ENCODE peak calls at places on chromosomes 11 and 22, in six cellular contexts. One of them, this sample, is unnamed.

GRCh38 chr11:358129-358805 is 11.0 kb upstream of the B4GALNT4 start:
- DNase-seq in trophoblast cell: no peak
- DNase-seq in mesenchymal stem cell: no peak
- DNase-seq in neuronal stem cell: no peak
- DNase-seq in H1: no peak
- DNase-seq in IMR-90: no peak
- DNase-seq in this sample: no peak

GRCh38 chr22:39298194-39298987 is 21.0 kb downstream of the RPL3 start:
- DNase-seq in mesenchymal stem cell: no peak
- DNase-seq in neuronal stem cell: no peak
- DNase-seq in trophoblast cell: peak; percentile 69
- DNase-seq in H1: no peak
- DNase-seq in IMR-90: no peak
- DNase-seq in this sample: no peak

GRCh38 chr11:124745835-124746620 is 6.0 kb downstream of the VSIG2 start:
- DNase-seq in mesenchymal stem cell: no peak
- DNase-seq in IMR-90: no peak
- DNase-seq in trophoblast cell: peak; percentile 66
- DNase-seq in neuronal stem cell: no peak
- DNase-seq in H1: no peak
- DNase-seq in this sample: no peak

GRCh38 chr22:30822216-30823014 is 127.7 kb downstream of the OSBP2 start:
- DNase-seq in trophoblast cell: no peak
- DNase-seq in mesenchymal stem cell: no peak
- DNase-seq in neuronal stem cell: no peak
- DNase-seq in IMR-90: no peak
- DNase-seq in H1: no peak
- DNase-seq in this sample: peak; percentile 7

GRCh38 chr11:63892233-63892632 is 24.7 kb downstream of the RCOR2 start:
- DNase-seq in mesenchymal stem cell: peak; percentile 76
- DNase-seq in H1: no peak
- DNase-seq in neuronal stem cell: no peak
- DNase-seq in IMR-90: peak; percentile 57
- DNase-seq in trophoblast cell: peak; percentile 23
- DNase-seq in this sample: no peak

GRCh38 chr11:102831709-102832492 is 11.5 kb downstream of the MMP3 start:
- DNase-seq in IMR-90: no peak
- DNase-seq in H1: no peak
- DNase-seq in trophoblast cell: no peak
- DNase-seq in neuronal stem cell: no peak
- DNase-seq in mesenchymal stem cell: no peak
- DNase-seq in this sample: no peak

GRCh38 chr11:131465746-131466145 is 95.3 kb downstream of the NTM start:
- DNase-seq in trophoblast cell: no peak
- DNase-seq in IMR-90: no peak
- DNase-seq in neuronal stem cell: peak; percentile 44
- DNase-seq in H1: peak; percentile 38
- DNase-seq in mesenchymal stem cell: no peak
- DNase-seq in this sample: peak; percentile 95

GRCh38 chr11:2761131-2762030 is 61.6 kb upstream of the KCNQ1OT1 start:
- DNase-seq in trophoblast cell: no peak
- DNase-seq in IMR-90: no peak
- DNase-seq in H1: no peak
- DNase-seq in mesenchymal stem cell: no peak
- DNase-seq in neuronal stem cell: no peak
- DNase-seq in this sample: no peak

GRCh38 chr11:5367461-5368074 is 16.0 kb upstream of the OR51M1 start:
- DNase-seq in H1: no peak
- DNase-seq in IMR-90: peak; percentile 93
- DNase-seq in neuronal stem cell: no peak
- DNase-seq in mesenchymal stem cell: peak; percentile 29
- DNase-seq in trophoblast cell: peak; percentile 46
- DNase-seq in this sample: no peak

GRCh38 chr11:75313457-75314272 is 37.8 kb downstream of the ARRB1 start:
- DNase-seq in neuronal stem cell: no peak
- DNase-seq in IMR-90: peak; percentile 81
- DNase-seq in H1: no peak
- DNase-seq in trophoblast cell: no peak
- DNase-seq in mesenchymal stem cell: peak; percentile 96
- DNase-seq in this sample: peak; percentile 65

GRCh38 chr11:8168485-8169257 is at the start of gene RIC3:
- DNase-seq in neuronal stem cell: peak; percentile 18
- DNase-seq in trophoblast cell: peak; percentile 4
- DNase-seq in mesenchymal stem cell: no peak
- DNase-seq in IMR-90: no peak
- DNase-seq in H1: peak; percentile 19
- DNase-seq in this sample: peak; percentile 82

GRCh38 chr11:107549253-107549953 is 16.1 kb downstream of the ALKBH8 start:
- DNase-seq in IMR-90: peak; percentile 51
- DNase-seq in trophoblast cell: peak; percentile 80
- DNase-seq in neuronal stem cell: no peak
- DNase-seq in H1: no peak
- DNase-seq in mesenchymal stem cell: peak; percentile 51
- DNase-seq in this sample: peak; percentile 29

GRCh38 chr11:118109231-118109630 is 22.5 kb upstream of the SMIM35 start:
- DNase-seq in neuronal stem cell: no peak
- DNase-seq in mesenchymal stem cell: no peak
- DNase-seq in IMR-90: peak; percentile 4
- DNase-seq in H1: no peak
- DNase-seq in trophoblast cell: peak; percentile 87
- DNase-seq in this sample: no peak

GRCh38 chr11:15750535-15751297 is 605.6 kb downstream of the SOX6 start:
- DNase-seq in mesenchymal stem cell: no peak
- DNase-seq in H1: no peak
- DNase-seq in neuronal stem cell: no peak
- DNase-seq in IMR-90: no peak
- DNase-seq in trophoblast cell: no peak
- DNase-seq in this sample: no peak

GRCh38 chr11:111417766-111418435 is 38.8 kb upstream of the POU2AF1 start:
- DNase-seq in trophoblast cell: peak; percentile 5
- DNase-seq in mesenchymal stem cell: peak; percentile 96
- DNase-seq in H1: no peak
- DNase-seq in neuronal stem cell: no peak
- DNase-seq in IMR-90: peak; percentile 99
- DNase-seq in this sample: no peak

GRCh38 chr11:111540114-111540920 is at the start of gene LAYN:
- DNase-seq in trophoblast cell: peak; percentile 94
- DNase-seq in mesenchymal stem cell: peak; percentile 82
- DNase-seq in neuronal stem cell: peak; percentile 33
- DNase-seq in IMR-90: peak; percentile 62
- DNase-seq in H1: no peak
- DNase-seq in this sample: peak; percentile 50

GRCh38 chr22:21779444-21779843 is 43.9 kb upstream of the YPEL1 start:
- DNase-seq in trophoblast cell: no peak
- DNase-seq in neuronal stem cell: no peak
- DNase-seq in IMR-90: no peak
- DNase-seq in mesenchymal stem cell: no peak
- DNase-seq in H1: no peak
- DNase-seq in this sample: no peak

GRCh38 chr11:101955278-101955677 is 39.0 kb upstream of the ANGPTL5 start:
- DNase-seq in IMR-90: no peak
- DNase-seq in neuronal stem cell: no peak
- DNase-seq in trophoblast cell: no peak
- DNase-seq in mesenchymal stem cell: no peak
- DNase-seq in H1: no peak
- DNase-seq in this sample: no peak

GRCh38 chr11:118104491-118104890 is 17.7 kb upstream of the SMIM35 start:
- DNase-seq in neuronal stem cell: no peak
- DNase-seq in mesenchymal stem cell: no peak
- DNase-seq in trophoblast cell: no peak
- DNase-seq in H1: no peak
- DNase-seq in IMR-90: no peak
- DNase-seq in this sample: no peak

GRCh38 chr22:38114484-38115398 is 4.3 kb upstream of the BAIAP2L2 start:
- DNase-seq in neuronal stem cell: peak; percentile 71
- DNase-seq in H1: no peak
- DNase-seq in trophoblast cell: peak; percentile 93
- DNase-seq in IMR-90: peak; percentile 78
- DNase-seq in mesenchymal stem cell: peak; percentile 87
- DNase-seq in this sample: peak; percentile 82

GRCh38 chr11:120991830-120992686 is 31.8 kb upstream of the TBCEL start:
- DNase-seq in H1: no peak
- DNase-seq in trophoblast cell: no peak
- DNase-seq in neuronal stem cell: no peak
- DNase-seq in mesenchymal stem cell: no peak
- DNase-seq in IMR-90: no peak
- DNase-seq in this sample: no peak
- H3K23ac ChIP-seq in H1: no peak overlapping the region
- H3K23ac ChIP-seq in trophoblast cell: peak overlapping the region; percentile 52
- H3K23ac ChIP-seq in neuronal stem cell: peak overlapping the region; percentile 87
- H3K23ac ChIP-seq in mesenchymal stem cell: no peak overlapping the region
- H3K23ac ChIP-seq in IMR-90: no peak overlapping the region
- H3K23ac ChIP-seq in this sample: peak overlapping the region; percentile 59

GRCh38 chr22:45319319-45319675 is 9.6 kb downstream of the FAM118A start:
- DNase-seq in H1: no peak
- DNase-seq in trophoblast cell: no peak
- DNase-seq in IMR-90: peak; percentile 77
- DNase-seq in neuronal stem cell: no peak
- DNase-seq in mesenchymal stem cell: peak; percentile 29
- DNase-seq in this sample: peak; percentile 27
- H3K4me3 ChIP-seq in H1: no peak overlapping the region
- H3K4me3 ChIP-seq in trophoblast cell: no peak overlapping the region
- H3K4me3 ChIP-seq in IMR-90: no peak overlapping the region
- H3K4me3 ChIP-seq in neuronal stem cell: no peak overlapping the region
- H3K4me3 ChIP-seq in mesenchymal stem cell: no peak overlapping the region
- H3K4me3 ChIP-seq in this sample: no peak overlapping the region

GRCh38 chr22:47100019-47100418 is 337.6 kb downstream of the TBC1D22A start:
- DNase-seq in H1: no peak
- DNase-seq in mesenchymal stem cell: no peak
- DNase-seq in IMR-90: no peak
- DNase-seq in neuronal stem cell: no peak
- DNase-seq in trophoblast cell: no peak
- DNase-seq in this sample: no peak

GRCh38 chr22:47100646-47101045 is 338.2 kb downstream of the TBC1D22A start:
- DNase-seq in H1: no peak
- DNase-seq in mesenchymal stem cell: no peak
- DNase-seq in IMR-90: no peak
- DNase-seq in trophoblast cell: no peak
- DNase-seq in neuronal stem cell: no peak
- DNase-seq in this sample: no peak

GRCh38 chr22:47101321-47101885 is 339.0 kb downstream of the TBC1D22A start:
- DNase-seq in neuronal stem cell: no peak
- DNase-seq in IMR-90: no peak
- DNase-seq in trophoblast cell: no peak
- DNase-seq in mesenchymal stem cell: no peak
- DNase-seq in H1: no peak
- DNase-seq in this sample: no peak

GRCh38 chr22:47102648-47103047 is 340.2 kb downstream of the TBC1D22A start:
- DNase-seq in IMR-90: peak; percentile 12
- DNase-seq in neuronal stem cell: no peak
- DNase-seq in mesenchymal stem cell: peak; percentile 36
- DNase-seq in trophoblast cell: peak; percentile 89
- DNase-seq in H1: peak; percentile 34
- DNase-seq in this sample: peak; percentile 96

GRCh38 chr22:47102081-47102480 is 339.6 kb downstream of the TBC1D22A start:
- DNase-seq in IMR-90: no peak
- DNase-seq in trophoblast cell: peak; percentile 88
- DNase-seq in neuronal stem cell: no peak
- DNase-seq in mesenchymal stem cell: no peak
- DNase-seq in H1: no peak
- DNase-seq in this sample: no peak
- H2AK5ac ChIP-seq in IMR-90: no peak overlapping the region
- H2AK5ac ChIP-seq in trophoblast cell: peak overlapping the region; percentile 65
- H2AK5ac ChIP-seq in neuronal stem cell: peak overlapping the region; percentile 53
- H2AK5ac ChIP-seq in mesenchymal stem cell: no peak overlapping the region
- H2AK5ac ChIP-seq in H1: peak overlapping the region; percentile 94
- H2AK5ac ChIP-seq in this sample: no peak overlapping the region

GRCh38 chr22:32571764-32572163 is 97.2 kb downstream of the FBXO7 start:
- DNase-seq in H1: no peak
- DNase-seq in IMR-90: no peak
- DNase-seq in mesenchymal stem cell: no peak
- DNase-seq in trophoblast cell: no peak
- DNase-seq in neuronal stem cell: no peak
- DNase-seq in this sample: no peak
- H3K23ac ChIP-seq in H1: no peak overlapping the region
- H3K23ac ChIP-seq in IMR-90: no peak overlapping the region
- H3K23ac ChIP-seq in mesenchymal stem cell: no peak overlapping the region
- H3K23ac ChIP-seq in trophoblast cell: no peak overlapping the region
- H3K23ac ChIP-seq in neuronal stem cell: no peak overlapping the region
- H3K23ac ChIP-seq in this sample: no peak overlapping the region

GRCh38 chr11:73312036-73312435 is 4.0 kb downstream of the ARHGEF17 start:
- DNase-seq in IMR-90: no peak
- DNase-seq in mesenchymal stem cell: no peak
- DNase-seq in neuronal stem cell: no peak
- DNase-seq in H1: no peak
- DNase-seq in trophoblast cell: peak; percentile 23
- DNase-seq in this sample: no peak
- H3K4me3 ChIP-seq in IMR-90: peak overlapping the region; percentile 47
- H3K4me3 ChIP-seq in mesenchymal stem cell: peak overlapping the region; percentile 89
- H3K4me3 ChIP-seq in neuronal stem cell: peak overlapping the region; percentile 25
- H3K4me3 ChIP-seq in H1: no peak overlapping the region
- H3K4me3 ChIP-seq in trophoblast cell: no peak overlapping the region
- H3K4me3 ChIP-seq in this sample: no peak overlapping the region

This sample was measured in mesendoderm.